ENCODE peak calls at places on chromosome 11, in five cellular contexts. One of them, this sample, is unnamed.

GRCh38 chr11:95512177-95512576 is 277.4 kb downstream of the FAM76B start:
- DNase-seq in activated T-cell treated with anti-CD3 and anti-CD28 coated beads, Interleukin-2, amount 50 U/mL, for 24 hours: no peak
- DNase-seq in adipocyte: peak
- DNase-seq in PC-9: no peak
- DNase-seq in stimulated activated CD4-positive, alpha-beta T cell treated with anti-CD3 and anti-CD28 coated beads, Interleukin-4, amount 100 ng/mL, for 4 hours: no peak
- DNase-seq in this sample: no peak

GRCh38 chr11:102603091-102603490 is 22.0 kb downstream of the MMP20 start:
- DNase-seq in activated T-cell treated with anti-CD3 and anti-CD28 coated beads, Interleukin-2, amount 50 U/mL, for 24 hours: no peak
- DNase-seq in adipocyte: peak
- DNase-seq in PC-9: no peak
- DNase-seq in stimulated activated CD4-positive, alpha-beta T cell treated with anti-CD3 and anti-CD28 coated beads, Interleukin-4, amount 100 ng/mL, for 4 hours: no peak
- DNase-seq in this sample: no peak

GRCh38 chr11:126479178-126479930 is 123.9 kb downstream of the ST3GAL4 start:
- DNase-seq in activated T-cell treated with anti-CD3 and anti-CD28 coated beads, Interleukin-2, amount 50 U/mL, for 24 hours: no peak
- DNase-seq in adipocyte: no peak
- DNase-seq in PC-9: no peak
- DNase-seq in stimulated activated CD4-positive, alpha-beta T cell treated with anti-CD3 and anti-CD28 coated beads, Interleukin-4, amount 100 ng/mL, for 4 hours: no peak
- DNase-seq in this sample: no peak

GRCh38 chr11:132062031-132062430 is 691.6 kb downstream of the NTM start:
- DNase-seq in activated T-cell treated with anti-CD3 and anti-CD28 coated beads, Interleukin-2, amount 50 U/mL, for 24 hours: no peak
- DNase-seq in adipocyte: no peak
- DNase-seq in PC-9: no peak
- DNase-seq in stimulated activated CD4-positive, alpha-beta T cell treated with anti-CD3 and anti-CD28 coated beads, Interleukin-4, amount 100 ng/mL, for 4 hours: no peak
- DNase-seq in this sample: no peak

GRCh38 chr11:2160736-2161259 is at the start of gene INS:
- DNase-seq in activated T-cell treated with anti-CD3 and anti-CD28 coated beads, Interleukin-2, amount 50 U/mL, for 24 hours: no peak
- DNase-seq in adipocyte: no peak
- DNase-seq in PC-9: no peak
- DNase-seq in stimulated activated CD4-positive, alpha-beta T cell treated with anti-CD3 and anti-CD28 coated beads, Interleukin-4, amount 100 ng/mL, for 4 hours: no peak
- DNase-seq in this sample: no peak

GRCh38 chr11:92735039-92735438 is 234.4 kb upstream of the MTNR1B start:
- DNase-seq in activated T-cell treated with anti-CD3 and anti-CD28 coated beads, Interleukin-2, amount 50 U/mL, for 24 hours: no peak
- DNase-seq in adipocyte: no peak
- DNase-seq in PC-9: no peak
- DNase-seq in stimulated activated CD4-positive, alpha-beta T cell treated with anti-CD3 and anti-CD28 coated beads, Interleukin-4, amount 100 ng/mL, for 4 hours: no peak
- DNase-seq in this sample: no peak

GRCh38 chr11:26583550-26583949 is 11.5 kb upstream of the MUC15 start:
- DNase-seq in activated T-cell treated with anti-CD3 and anti-CD28 coated beads, Interleukin-2, amount 50 U/mL, for 24 hours: no peak
- DNase-seq in adipocyte: peak
- DNase-seq in PC-9: peak
- DNase-seq in stimulated activated CD4-positive, alpha-beta T cell treated with anti-CD3 and anti-CD28 coated beads, Interleukin-4, amount 100 ng/mL, for 4 hours: no peak
- DNase-seq in this sample: no peak

GRCh38 chr11:119120639-119121007 is 757 bp upstream of the HINFP start:
- DNase-seq in activated T-cell treated with anti-CD3 and anti-CD28 coated beads, Interleukin-2, amount 50 U/mL, for 24 hours: no peak
- DNase-seq in adipocyte: peak
- DNase-seq in PC-9: no peak
- DNase-seq in stimulated activated CD4-positive, alpha-beta T cell treated with anti-CD3 and anti-CD28 coated beads, Interleukin-4, amount 100 ng/mL, for 4 hours: no peak
- DNase-seq in this sample: no peak

GRCh38 chr11:19320764-19321163 is 80.0 kb upstream of the E2F8 start:
- DNase-seq in activated T-cell treated with anti-CD3 and anti-CD28 coated beads, Interleukin-2, amount 50 U/mL, for 24 hours: no peak
- DNase-seq in adipocyte: no peak
- DNase-seq in PC-9: no peak
- DNase-seq in stimulated activated CD4-positive, alpha-beta T cell treated with anti-CD3 and anti-CD28 coated beads, Interleukin-4, amount 100 ng/mL, for 4 hours: no peak
- DNase-seq in this sample: no peak

GRCh38 chr11:95092549-95093324 is 3.1 kb downstream of the ENDOD1 start:
- DNase-seq in activated T-cell treated with anti-CD3 and anti-CD28 coated beads, Interleukin-2, amount 50 U/mL, for 24 hours: peak
- DNase-seq in adipocyte: peak
- DNase-seq in PC-9: peak
- DNase-seq in stimulated activated CD4-positive, alpha-beta T cell treated with anti-CD3 and anti-CD28 coated beads, Interleukin-4, amount 100 ng/mL, for 4 hours: peak
- DNase-seq in this sample: no peak

GRCh38 chr11:27216268-27217149 is 146.5 kb downstream of the CCDC34 start:
- DNase-seq in activated T-cell treated with anti-CD3 and anti-CD28 coated beads, Interleukin-2, amount 50 U/mL, for 24 hours: no peak
- DNase-seq in adipocyte: peak
- DNase-seq in PC-9: no peak
- DNase-seq in stimulated activated CD4-positive, alpha-beta T cell treated with anti-CD3 and anti-CD28 coated beads, Interleukin-4, amount 100 ng/mL, for 4 hours: no peak
- DNase-seq in this sample: peak

GRCh38 chr11:102288745-102289083 is 28.6 kb upstream of the BIRC3 start:
- DNase-seq in activated T-cell treated with anti-CD3 and anti-CD28 coated beads, Interleukin-2, amount 50 U/mL, for 24 hours: no peak
- DNase-seq in adipocyte: peak
- DNase-seq in PC-9: no peak
- DNase-seq in stimulated activated CD4-positive, alpha-beta T cell treated with anti-CD3 and anti-CD28 coated beads, Interleukin-4, amount 100 ng/mL, for 4 hours: no peak
- DNase-seq in this sample: no peak

GRCh38 chr11:113162590-113162961 is 151.8 kb upstream of the TTC12 start:
- DNase-seq in activated T-cell treated with anti-CD3 and anti-CD28 coated beads, Interleukin-2, amount 50 U/mL, for 24 hours: no peak
- DNase-seq in adipocyte: no peak
- DNase-seq in PC-9: no peak
- DNase-seq in stimulated activated CD4-positive, alpha-beta T cell treated with anti-CD3 and anti-CD28 coated beads, Interleukin-4, amount 100 ng/mL, for 4 hours: no peak
- DNase-seq in this sample: no peak

GRCh38 chr11:20367313-20367948 is 3.9 kb downstream of the HTATIP2 start:
- DNase-seq in activated T-cell treated with anti-CD3 and anti-CD28 coated beads, Interleukin-2, amount 50 U/mL, for 24 hours: peak
- DNase-seq in adipocyte: peak
- DNase-seq in PC-9: peak
- DNase-seq in stimulated activated CD4-positive, alpha-beta T cell treated with anti-CD3 and anti-CD28 coated beads, Interleukin-4, amount 100 ng/mL, for 4 hours: peak
- DNase-seq in this sample: no peak

GRCh38 chr11:592501-592900 is 16.2 kb downstream of the PHRF1 start:
- DNase-seq in activated T-cell treated with anti-CD3 and anti-CD28 coated beads, Interleukin-2, amount 50 U/mL, for 24 hours: no peak
- DNase-seq in adipocyte: no peak
- DNase-seq in PC-9: no peak
- DNase-seq in stimulated activated CD4-positive, alpha-beta T cell treated with anti-CD3 and anti-CD28 coated beads, Interleukin-4, amount 100 ng/mL, for 4 hours: no peak
- DNase-seq in this sample: no peak

GRCh38 chr11:6746626-6747025 is 25.1 kb downstream of the OR2AG2 start:
- DNase-seq in activated T-cell treated with anti-CD3 and anti-CD28 coated beads, Interleukin-2, amount 50 U/mL, for 24 hours: no peak
- DNase-seq in adipocyte: no peak
- DNase-seq in PC-9: no peak
- DNase-seq in stimulated activated CD4-positive, alpha-beta T cell treated with anti-CD3 and anti-CD28 coated beads, Interleukin-4, amount 100 ng/mL, for 4 hours: no peak
- DNase-seq in this sample: no peak

GRCh38 chr11:13983081-13983751 is 20.7 kb downstream of the SPON1 start:
- DNase-seq in activated T-cell treated with anti-CD3 and anti-CD28 coated beads, Interleukin-2, amount 50 U/mL, for 24 hours: no peak
- DNase-seq in adipocyte: peak
- DNase-seq in PC-9: no peak
- DNase-seq in stimulated activated CD4-positive, alpha-beta T cell treated with anti-CD3 and anti-CD28 coated beads, Interleukin-4, amount 100 ng/mL, for 4 hours: no peak
- DNase-seq in this sample: no peak

GRCh38 chr11:22197139-22197893 is 4.4 kb downstream of the ANO5 start:
- DNase-seq in activated T-cell treated with anti-CD3 and anti-CD28 coated beads, Interleukin-2, amount 50 U/mL, for 24 hours: no peak
- DNase-seq in adipocyte: no peak
- DNase-seq in PC-9: no peak
- DNase-seq in stimulated activated CD4-positive, alpha-beta T cell treated with anti-CD3 and anti-CD28 coated beads, Interleukin-4, amount 100 ng/mL, for 4 hours: no peak
- DNase-seq in this sample: no peak

GRCh38 chr11:13928566-13929251 is 33.8 kb upstream of the SPON1 start:
- DNase-seq in activated T-cell treated with anti-CD3 and anti-CD28 coated beads, Interleukin-2, amount 50 U/mL, for 24 hours: no peak
- DNase-seq in adipocyte: peak
- DNase-seq in PC-9: peak
- DNase-seq in stimulated activated CD4-positive, alpha-beta T cell treated with anti-CD3 and anti-CD28 coated beads, Interleukin-4, amount 100 ng/mL, for 4 hours: no peak
- DNase-seq in this sample: no peak

GRCh38 chr11:69310351-69310750 is 16.4 kb downstream of the MYEOV start:
- DNase-seq in activated T-cell treated with anti-CD3 and anti-CD28 coated beads, Interleukin-2, amount 50 U/mL, for 24 hours: no peak
- DNase-seq in adipocyte: no peak
- DNase-seq in PC-9: no peak
- DNase-seq in stimulated activated CD4-positive, alpha-beta T cell treated with anti-CD3 and anti-CD28 coated beads, Interleukin-4, amount 100 ng/mL, for 4 hours: no peak
- DNase-seq in this sample: no peak

GRCh38 chr11:119155733-119156492 is 7.1 kb downstream of the ABCG4 start:
- DNase-seq in activated T-cell treated with anti-CD3 and anti-CD28 coated beads, Interleukin-2, amount 50 U/mL, for 24 hours: no peak
- DNase-seq in adipocyte: peak
- DNase-seq in PC-9: no peak
- DNase-seq in stimulated activated CD4-positive, alpha-beta T cell treated with anti-CD3 and anti-CD28 coated beads, Interleukin-4, amount 100 ng/mL, for 4 hours: no peak
- DNase-seq in this sample: no peak

GRCh38 chr11:75771646-75772410 is 3.2 kb downstream of the DGAT2 start:
- DNase-seq in activated T-cell treated with anti-CD3 and anti-CD28 coated beads, Interleukin-2, amount 50 U/mL, for 24 hours: no peak
- DNase-seq in adipocyte: peak
- DNase-seq in PC-9: peak
- DNase-seq in stimulated activated CD4-positive, alpha-beta T cell treated with anti-CD3 and anti-CD28 coated beads, Interleukin-4, amount 100 ng/mL, for 4 hours: no peak
- DNase-seq in this sample: peak

GRCh38 chr11:4184163-4184916 is 89.7 kb downstream of the RRM1 start:
- DNase-seq in activated T-cell treated with anti-CD3 and anti-CD28 coated beads, Interleukin-2, amount 50 U/mL, for 24 hours: no peak
- DNase-seq in adipocyte: no peak
- DNase-seq in PC-9: no peak
- DNase-seq in stimulated activated CD4-positive, alpha-beta T cell treated with anti-CD3 and anti-CD28 coated beads, Interleukin-4, amount 100 ng/mL, for 4 hours: no peak
- DNase-seq in this sample: no peak

GRCh38 chr11:84790849-84791427 is 836.2 kb downstream of the DLG2 start:
- DNase-seq in activated T-cell treated with anti-CD3 and anti-CD28 coated beads, Interleukin-2, amount 50 U/mL, for 24 hours: no peak
- DNase-seq in adipocyte: no peak
- DNase-seq in PC-9: no peak
- DNase-seq in stimulated activated CD4-positive, alpha-beta T cell treated with anti-CD3 and anti-CD28 coated beads, Interleukin-4, amount 100 ng/mL, for 4 hours: no peak
- DNase-seq in this sample: no peak

This sample was measured in lower lobe of right lung.